ENCODE peak calls at places on chromosomes 4 and X, in four cellular contexts. B is HEK293T, U is neural progenitor cell, J is substantia nigra. V is an unnamed sample.

GRCh38 chrX:23694606-23695005 is 27.3 kb downstream of the PRDX4 start:
- DNase-seq in B (peak; percentile 68), U (peak; percentile 76), J (peak; percentile 2), V (peak; percentile 26)

GRCh38 chrX:49260221-49260985 is 4.1 kb downstream of the FOXP3 start:
- DNase-seq in B (no peak), U (no peak), J (no peak), V (no peak)

GRCh38 chr4:99564921-99565320 is 1.1 kb upstream of the TRMT10A start:
- DNase-seq in B (no peak), U (no peak), J (no peak), V (no peak)

GRCh38 chrX:70133303-70134115 is at the start of gene IGBP1:
- DNase-seq in B (peak; percentile 76), U (peak; percentile 88), J (peak; percentile 67), V (peak; percentile 83)

GRCh38 chr4:130336585-130337217 is 1240.7 kb downstream of the C4orf33 start:
- DNase-seq in B (no peak), U (peak; percentile 23), J (no peak), V (peak; percentile 13)

GRCh38 chrX:72545990-72546389 is 26.7 kb downstream of the HDAC8 start:
- DNase-seq in B (peak; percentile 44), U (no peak), J (no peak), V (no peak)

GRCh38 chrX:130539721-130540321 is 138.0 kb downstream of the RBMX2 start:
- DNase-seq in B (peak; percentile 76), U (peak; percentile 61), J (peak; percentile 5), V (peak; percentile 18)

GRCh38 chrX:152932144-152932543 is 34.3 kb downstream of the ZNF185 start:
- DNase-seq in B (no peak), U (no peak), J (no peak), V (no peak)

GRCh38 chr4:153467154-153467896 is 1.2 kb downstream of the TMEM131L start:
- DNase-seq in B (peak; percentile 35), U (peak; percentile 44), J (no peak), V (no peak)

GRCh38 chrX:85836868-85837267 is 210.5 kb downstream of the CHM start:
- DNase-seq in B (no peak), U (no peak), J (no peak), V (peak; percentile 6)

GRCh38 chrX:49166914-49167739 is 4.6 kb downstream of the MAGIX start:
- DNase-seq in B (no peak), U (peak; percentile 20), J (no peak), V (peak; percentile 74)